ENCODE peak calls at places on chromosomes 7 and 10, in five cellular contexts. P is mammary epithelial cell, D is PC-3, I is IMR-90, S is K562. Q is an unnamed sample.
A peak's percentile ranks its signal among the peaks of the same experiment; 100 is the strongest.

GRCh38 chr10:81548160-81548559 is 326.8 kb upstream of the NRG3 start:
- DNase-seq in D (no peak), I (no peak), S (no peak), P (no peak), Q (no peak)

GRCh38 chr7:132545756-132546155 is 30.5 kb downstream of the PLXNA4 start:
- DNase-seq in S (no peak), P (no peak), D (peak; percentile 21), I (no peak), Q (peak; percentile 50)

GRCh38 chr7:94055963-94056362 is 51.8 kb upstream of the BET1 start:
- DNase-seq in I (no peak), S (no peak), P (no peak), D (no peak), Q (peak; percentile 67)

GRCh38 chr7:102864958-102865357 is 47.8 kb upstream of the LRRC17 start:
- DNase-seq in P (no peak), D (peak; percentile 86), I (no peak), S (no peak), Q (no peak)

GRCh38 chr7:98281757-98282652 is 519 bp downstream of the BRI3 start:
- DNase-seq in P (no peak), S (peak; percentile 45), I (no peak), D (no peak), Q (no peak)

GRCh38 chr7:150308575-150308974 is 14.6 kb upstream of the LRRC61 start:
- DNase-seq in D (no peak), P (no peak), I (no peak), S (no peak), Q (no peak)

GRCh38 chr7:53431901-53432300 is 396.5 kb downstream of the POM121L12 start:
- DNase-seq in P (no peak), I (no peak), S (no peak), D (no peak), Q (no peak)

GRCh38 chr10:118106426-118106825 is 59.7 kb upstream of the RAB11FIP2 start:
- DNase-seq in I (peak; percentile 21), S (peak; percentile 7), D (peak; percentile 40), P (peak; percentile 1), Q (peak; percentile 5)

GRCh38 chr10:123301077-123301875 is 147.1 kb downstream of the BUB3 start:
- DNase-seq in D (peak; percentile 60), P (peak; percentile 39), S (peak; percentile 9), I (no peak), Q (peak; percentile 74)

GRCh38 chr10:48604408-48605263 is at the start of gene ARHGAP22:
- DNase-seq in P (peak; percentile 61), I (peak; percentile 29), S (peak; percentile 88), D (peak; percentile 63), Q (no peak)

GRCh38 chr10:68212721-68213352 is 19.1 kb downstream of the ATOH7 start:
- DNase-seq in I (peak; percentile 67), S (peak; percentile 37), D (peak; percentile 80), P (peak; percentile 46), Q (peak; percentile 7)

GRCh38 chr10:105138287-105138854 is 497.3 kb downstream of the SORCS3 start:
- DNase-seq in S (no peak), I (no peak), P (no peak), D (no peak), Q (no peak)

GRCh38 chr10:105140600-105140999 is 499.5 kb downstream of the SORCS3 start:
- DNase-seq in P (no peak), D (no peak), I (no peak), S (no peak), Q (no peak)

DNA sequence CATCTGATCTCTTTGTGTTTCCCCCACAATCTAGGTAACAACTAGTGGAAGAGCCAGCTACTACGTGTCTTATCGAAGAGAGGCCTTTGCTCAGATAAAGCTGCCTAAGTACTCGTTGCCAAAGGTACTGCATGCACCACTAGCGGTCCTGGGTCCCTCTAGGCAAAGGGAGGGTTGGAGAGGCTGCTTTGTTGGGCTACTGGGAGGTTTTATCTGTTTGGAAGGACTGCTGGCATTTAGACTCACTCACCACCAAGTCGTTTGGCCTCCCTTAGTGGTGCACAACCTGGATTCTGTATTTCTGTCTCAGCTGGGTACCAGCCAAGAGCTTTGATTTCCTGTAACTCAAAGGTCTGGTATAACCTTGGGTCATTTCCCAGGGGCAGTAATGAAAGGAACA is 498.3 kb downstream of the SORCS3 start:
- DNase-seq in S (no peak), I (no peak), P (no peak), D (no peak), Q (no peak)
- H2AFZ ChIP-seq in S (no peak overlapping the region), I (no peak overlapping the region), P (no peak overlapping the region), D (no peak overlapping the region), Q (no peak overlapping the region)

GRCh38 chr7:119086026-119086425 is 861.5 kb downstream of the ANKRD7 start:
- DNase-seq in D (no peak), P (no peak), I (no peak), S (no peak), Q (no peak)
- H3K4me3 ChIP-seq in D (no peak overlapping the region), P (no peak overlapping the region), I (no peak overlapping the region), S (no peak overlapping the region), Q (no peak overlapping the region)

GRCh38 chr10:127464561-127464960 is 84.5 kb upstream of the NPS start:
- DNase-seq in S (no peak), P (no peak), D (no peak), I (no peak), Q (no peak)
- H2AFZ ChIP-seq in S (no peak overlapping the region), P (no peak overlapping the region), D (no peak overlapping the region), I (no peak overlapping the region), Q (no peak overlapping the region)

GRCh38 chr10:95876756-95877155 is 31.0 kb upstream of the CC2D2B start:
- DNase-seq in D (no peak), S (no peak), P (no peak), I (no peak), Q (no peak)

GRCh38 chr10:95877881-95878280 is 29.9 kb upstream of the CC2D2B start:
- DNase-seq in I (no peak), S (no peak), D (no peak), P (no peak), Q (no peak)

GRCh38 chr10:95881316-95881715 is 26.5 kb upstream of the CC2D2B start:
- DNase-seq in I (no peak), S (no peak), P (no peak), D (no peak), Q (no peak)

GRCh38 chr10:95880704-95881103 is 27.1 kb upstream of the CC2D2B start:
- DNase-seq in I (no peak), D (no peak), S (no peak), P (no peak), Q (no peak)
- H3K4me3 ChIP-seq in I (no peak overlapping the region), D (no peak overlapping the region), S (no peak overlapping the region), P (no peak overlapping the region), Q (no peak overlapping the region)

GRCh38 chr10:119489572-119490326 is 52.8 kb downstream of the RGS10 start:
- DNase-seq in P (peak; percentile 35), S (peak; percentile 67), I (no peak), D (peak; percentile 52), Q (no peak)
- H2AFZ ChIP-seq in P (peak overlapping the region; percentile 98), S (peak overlapping the region; percentile 78), I (peak overlapping the region; percentile 97), D (peak overlapping the region; percentile 81), Q (peak overlapping the region; percentile 85)

DNA sequence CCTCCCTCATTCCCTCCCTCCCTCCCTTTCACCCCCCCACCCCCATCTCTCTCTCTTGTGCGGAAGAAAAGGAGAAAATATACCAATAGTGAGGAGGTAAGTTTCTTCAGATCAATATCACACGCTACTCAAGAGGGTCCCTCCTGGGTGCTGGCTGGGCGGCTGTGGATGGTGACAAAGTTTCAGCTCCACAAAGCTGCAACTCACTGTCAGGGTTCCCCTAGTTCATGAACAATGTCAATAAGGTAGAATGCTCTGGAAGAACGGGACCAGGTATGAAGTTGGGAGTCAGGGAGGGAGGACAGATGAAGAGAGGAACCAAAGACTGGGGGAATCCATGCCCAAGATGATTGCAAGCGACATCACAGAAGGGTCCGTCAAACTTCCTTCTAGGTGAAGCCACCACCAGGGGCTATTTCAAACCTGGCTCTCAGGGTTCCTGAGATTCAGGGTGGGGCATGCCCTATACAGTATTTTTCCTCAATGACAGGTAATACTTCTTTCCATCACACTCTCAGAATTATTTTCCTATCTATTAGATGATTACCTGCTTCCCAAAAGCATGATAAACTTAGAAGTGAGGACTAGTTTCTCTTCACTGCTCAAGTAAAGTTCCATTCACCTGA is 1.4 kb upstream of the PDE1C start:
- DNase-seq in P (no peak), D (no peak), S (no peak), I (no peak), Q (no peak)
- H3K4me3 ChIP-seq in P (peak overlapping the region; percentile 69), D (no peak overlapping the region), S (no peak overlapping the region), I (peak overlapping the region; percentile 91), Q (peak overlapping the region; percentile 81)

DNA sequence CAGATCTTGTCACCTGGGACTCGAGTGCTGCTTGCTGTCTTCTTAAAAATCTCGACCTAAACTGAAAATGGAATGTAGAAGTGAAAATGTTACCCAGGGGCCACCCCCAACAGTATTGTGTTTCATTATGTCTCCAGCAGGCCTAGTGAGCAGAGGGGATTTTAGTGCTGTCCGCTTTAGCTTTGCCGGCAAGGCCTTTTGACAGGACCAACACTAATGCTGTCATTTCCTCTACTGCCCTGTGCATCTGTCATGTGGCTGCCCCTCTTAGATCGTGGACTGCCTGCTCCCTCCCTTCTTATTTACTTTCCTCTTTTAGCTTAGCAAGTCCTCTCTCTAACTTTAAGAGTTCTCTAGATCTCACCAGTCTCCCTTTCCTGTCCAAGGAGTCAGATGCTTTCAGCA is 639.9 kb downstream of the AUTS2 start:
- DNase-seq in S (no peak), I (no peak), P (no peak), D (no peak), Q (no peak)
- H2AFZ ChIP-seq in S (no peak overlapping the region), I (no peak overlapping the region), P (no peak overlapping the region), D (no peak overlapping the region), Q (no peak overlapping the region)

DNA sequence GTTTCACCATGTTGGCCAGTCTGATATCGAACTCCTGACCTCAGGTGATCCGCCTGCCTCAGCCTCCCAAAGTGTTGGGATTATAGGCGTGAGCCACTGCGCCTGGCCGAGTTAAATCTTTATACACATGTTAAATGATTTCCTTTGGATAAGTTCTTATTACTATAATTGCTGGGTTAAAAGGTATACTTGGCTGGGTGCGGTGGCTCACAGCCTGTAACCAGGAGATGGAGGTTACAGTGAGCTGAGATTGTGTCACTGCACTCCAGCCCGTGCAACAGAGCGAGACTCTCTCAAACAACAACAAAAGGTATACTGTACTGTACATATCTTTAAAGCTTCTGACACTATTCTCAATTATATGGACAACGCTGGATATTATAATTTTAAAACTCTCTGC is 53.2 kb upstream of the CDK13 start:
- DNase-seq in D (no peak), P (no peak), S (no peak), I (no peak), Q (no peak)
- H3K4me3 ChIP-seq in D (no peak overlapping the region), P (no peak overlapping the region), S (no peak overlapping the region), I (no peak overlapping the region), Q (no peak overlapping the region)